ENCODE peak calls at places on chromosome 14, in seven cellular contexts. F, H, S, P, K, C and O are unnamed samples.

GRCh38 chr14:90857866-90858265 is 41.6 kb upstream of the TTC7B start:
- DNase-seq in P (no peak), S (no peak), F (no peak), C (no peak), K (no peak), H (no peak), O (no peak)

GRCh38 chr14:91899213-91899612 is 31.9 kb upstream of the TC2N start:
- DNase-seq in C (no peak), K (no peak), H (no peak), F (no peak), P (no peak), S (no peak), O (no peak)

GRCh38 chr14:90851327-90852036 is 35.3 kb upstream of the TTC7B start:
- DNase-seq in H (no peak), F (no peak), S (no peak), K (no peak), P (no peak), C (no peak), O (no peak)

GRCh38 chr14:76337619-76338545 is 38.1 kb upstream of the ESRRB start:
- DNase-seq in P (no peak), F (no peak), K (no peak), S (no peak), C (no peak), H (no peak), O (peak; percentile 85)

GRCh38 chr14:100092832-100093231 is 27.6 kb downstream of the EVL start:
- DNase-seq in H (no peak), C (no peak), P (no peak), K (no peak), F (no peak), S (no peak), O (no peak)

GRCh38 chr14:77598366-77599050 is 17.9 kb downstream of the SPTLC2 start:
- DNase-seq in C (no peak), S (no peak), H (no peak), F (no peak), P (no peak), K (no peak), O (no peak)

GRCh38 chr14:57487771-57488170 is 5.9 kb downstream of the CCDC198 start:
- DNase-seq in H (no peak), C (no peak), F (no peak), K (no peak), P (no peak), S (peak; percentile 2), O (no peak)

GRCh38 chr14:100476012-100476822 is 111.0 kb downstream of the BEGAIN start:
- DNase-seq in S (peak; percentile 98), P (peak; percentile 93), F (peak; percentile 86), K (no peak), C (no peak), H (no peak), O (no peak)

GRCh38 chr14:20632831-20633771 is 8.4 kb downstream of the OR6S1 start:
- DNase-seq in K (peak; percentile 92), S (peak; percentile 85), H (peak; percentile 91), F (peak; percentile 99), P (peak; percentile 87), C (peak; percentile 87), O (peak; percentile 43)

GRCh38 chr14:91078095-91078737 is 17.8 kb upstream of the RPS6KA5 start:
- DNase-seq in H (no peak), P (no peak), C (no peak), S (no peak), K (no peak), F (no peak), O (no peak)

GRCh38 chr14:72752034-72752412 is 141.9 kb downstream of the DPF3 start:
- DNase-seq in P (no peak), F (no peak), S (no peak), K (no peak), C (no peak), H (no peak), O (no peak)

GRCh38 chr14:70640938-70641547 is 673 bp upstream of the TTC9 start:
- DNase-seq in S (peak; percentile 58), C (no peak), P (peak; percentile 81), H (peak; percentile 61), F (peak; percentile 68), K (peak; percentile 52), O (peak; percentile 68)

GRCh38 chr14:38873923-38874612 is 229.0 kb downstream of the SEC23A start:
- DNase-seq in H (no peak), S (no peak), C (no peak), P (no peak), F (no peak), K (no peak), O (no peak)

GRCh38 chr14:88572117-88572516 is 9.3 kb downstream of the ZC3H14 start:
- DNase-seq in P (no peak), F (no peak), S (no peak), C (no peak), H (no peak), K (no peak), O (no peak)

GRCh38 chr14:70665448-70666363 is 24.0 kb downstream of the TTC9 start:
- DNase-seq in P (no peak), F (peak; percentile 96), C (peak; percentile 11), H (peak; percentile 88), S (no peak), K (no peak), O (no peak)

DNA sequence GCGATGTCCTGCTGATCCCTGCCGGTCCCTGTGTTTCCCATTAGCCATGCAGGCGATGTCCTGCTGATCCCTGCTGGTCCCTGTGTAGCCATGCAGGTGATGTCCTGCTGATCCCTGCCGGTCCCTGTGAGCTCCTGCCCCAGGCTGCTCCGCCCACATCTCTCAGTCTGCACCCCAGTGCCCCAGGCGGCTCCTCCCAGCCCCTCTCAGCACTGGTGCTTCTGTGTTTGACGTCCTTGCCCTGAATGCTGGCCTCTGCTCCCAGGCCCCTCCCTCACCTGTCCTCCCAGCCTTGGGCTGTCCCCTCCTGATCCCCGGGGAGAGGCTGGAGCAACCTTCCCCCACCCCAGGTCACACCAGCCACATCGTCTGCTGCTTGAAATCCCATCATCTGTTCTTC is 41.4 kb upstream of the TEX22 start:
- DNase-seq in S (no peak), K (no peak), F (no peak), P (no peak), H (no peak), C (peak; percentile 41), O (no peak)
- H3K9ac ChIP-seq in S (no peak overlapping the region), K (no peak overlapping the region), F (no peak overlapping the region), P (no peak overlapping the region), H (no peak overlapping the region), C (no peak overlapping the region), O (no peak overlapping the region)

GRCh38 chr14:37698840-37699777 is 103.7 kb downstream of the TTC6 start:
- DNase-seq in S (no peak), P (no peak), C (no peak), H (no peak), F (no peak), K (no peak), O (no peak)

GRCh38 chr14:37697489-37698121 is 102.2 kb downstream of the TTC6 start:
- DNase-seq in K (no peak), C (no peak), P (peak; percentile 60), S (peak; percentile 80), H (no peak), F (no peak), O (no peak)

GRCh38 chr14:37695836-37696235 is 100.4 kb downstream of the TTC6 start:
- DNase-seq in H (no peak), K (no peak), P (no peak), S (peak; percentile 48), F (no peak), C (no peak), O (no peak)
- H3K9ac ChIP-seq in H (no peak overlapping the region), K (no peak overlapping the region), P (no peak overlapping the region), S (no peak overlapping the region), F (no peak overlapping the region), C (no peak overlapping the region), O (no peak overlapping the region)

GRCh38 chr14:69131176-69131575 is 21.7 kb downstream of the DCAF5 start:
- DNase-seq in H (no peak), S (no peak), K (no peak), P (no peak), F (no peak), C (peak; percentile 74), O (no peak)

GRCh38 chr14:69132513-69133181 is 20.3 kb downstream of the DCAF5 start:
- DNase-seq in S (no peak), C (no peak), K (no peak), P (no peak), F (no peak), H (no peak), O (no peak)

GRCh38 chr14:69129264-69129880 is 23.5 kb downstream of the DCAF5 start:
- DNase-seq in K (peak; percentile 76), H (peak; percentile 95), P (peak; percentile 84), F (peak; percentile 92), C (peak; percentile 91), S (peak; percentile 88), O (peak; percentile 55)

GRCh38 chr14:69135133-69135532 is 17.8 kb downstream of the DCAF5 start:
- DNase-seq in H (no peak), K (no peak), F (no peak), P (no peak), S (no peak), C (no peak), O (no peak)

DNA sequence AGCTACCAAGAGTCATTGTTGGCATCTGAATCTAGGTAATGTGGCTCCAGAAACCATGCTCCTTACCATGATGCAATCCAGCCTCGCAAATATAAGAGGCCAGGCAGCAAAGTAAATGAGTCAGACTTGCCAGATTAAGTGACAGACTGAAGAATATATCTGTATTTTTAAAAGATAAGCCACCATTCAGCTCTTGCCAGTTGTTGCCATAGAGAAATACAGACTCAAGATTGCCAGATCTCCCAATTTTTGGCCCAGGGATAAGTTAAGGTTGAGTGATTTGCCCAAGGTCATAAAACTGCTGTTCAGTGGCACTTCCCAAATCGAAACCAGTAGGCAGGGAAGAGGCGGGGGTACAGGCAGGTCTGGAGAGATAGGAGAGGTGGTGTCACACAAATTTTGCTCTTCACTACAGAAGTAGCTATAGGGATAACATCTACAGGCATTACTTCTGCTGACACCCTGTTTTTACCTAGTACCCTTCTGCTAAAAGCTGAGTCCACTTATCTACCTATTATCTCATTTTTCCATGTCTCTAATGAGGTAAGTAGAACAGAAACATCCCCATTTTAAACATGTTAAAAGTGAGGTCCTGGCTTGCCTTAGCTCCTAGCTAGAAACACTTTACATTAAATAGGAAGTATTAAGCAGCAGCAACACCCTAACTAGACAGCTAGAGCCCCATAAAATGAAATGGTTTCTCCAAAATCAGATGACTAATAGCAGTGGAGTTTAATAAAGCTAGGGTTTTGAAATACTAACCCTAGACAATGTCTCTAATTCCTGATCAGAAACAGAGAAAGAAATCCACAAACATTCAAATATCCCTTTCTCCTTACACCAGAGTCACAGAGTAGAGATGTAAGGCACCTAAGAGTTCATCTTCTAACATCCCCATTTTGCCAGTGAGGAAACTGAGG is 19.5 kb downstream of the DCAF5 start:
- DNase-seq in P (peak; percentile 81), F (peak; percentile 70), K (no peak), H (no peak), S (peak; percentile 78), C (no peak), O (peak; percentile 28)
- H3K9ac ChIP-seq in P (peak overlapping the region; percentile 46), F (no peak overlapping the region), K (no peak overlapping the region), H (no peak overlapping the region), S (no peak overlapping the region), C (no peak overlapping the region), O (peak overlapping the region; percentile 4)

GRCh38 chr14:75125617-75126016 is 1.2 kb downstream of the NEK9 start:
- DNase-seq in F (no peak), H (no peak), K (no peak), P (peak; percentile 82), C (no peak), S (peak; percentile 85), O (peak; percentile 12)
- H3K9ac ChIP-seq in F (peak overlapping the region; percentile 93), H (peak overlapping the region; percentile 91), K (no peak overlapping the region), P (peak overlapping the region; percentile 93), C (no peak overlapping the region), S (no peak overlapping the region), O (peak overlapping the region; percentile 93)

GRCh38 chr14:102215071-102215470 is 75.4 kb downstream of the WDR20 start:
- DNase-seq in H (no peak), P (no peak), F (no peak), C (no peak), K (no peak), S (peak; percentile 84), O (no peak)
- H3K9ac ChIP-seq in H (no peak overlapping the region), P (peak overlapping the region; percentile 60), F (no peak overlapping the region), C (no peak overlapping the region), K (no peak overlapping the region), S (peak overlapping the region; percentile 1), O (no peak overlapping the region)